ENCODE peak calls at places on chromosomes 11 and 22, in five cellular contexts. N is WERI-Rb-1; E is fibroblast of pulmonary artery; L is tibial nerve; A is CD8-positive, alpha-beta T cell. M is an unnamed sample.

GRCh38 chr11:34585304-34585869 is 35.5 kb upstream of the EHF start:
- DNase-seq in N (no peak), E (no peak), L (no peak), A (no peak), M (no peak)

GRCh38 chr11:32079511-32079910 is 11.4 kb upstream of the RCN1 start:
- DNase-seq in N (peak), E (no peak), L (no peak), A (no peak), M (no peak)

GRCh38 chr22:48104102-48104738 is 1341.8 kb downstream of the TBC1D22A start:
- DNase-seq in N (no peak), E (no peak), L (no peak), A (no peak), M (no peak)

GRCh38 chr11:61539009-61539408 is 30.5 kb downstream of the LRRC10B start:
- DNase-seq in N (no peak), E (no peak), L (no peak), A (no peak), M (no peak)

GRCh38 chr11:68903288-68903630 is 373 bp downstream of the MRPL21 start:
- DNase-seq in N (no peak), E (no peak), L (no peak), A (no peak), M (no peak)

GRCh38 chr11:117604349-117604995 is 192.5 kb downstream of the DSCAML1 start:
- DNase-seq in N (no peak), E (no peak), L (no peak), A (no peak), M (no peak)

GRCh38 chr11:82267186-82267585 is 466.5 kb downstream of the FAM181B start:
- DNase-seq in N (no peak), E (no peak), L (no peak), A (no peak), M (no peak)

GRCh38 chr11:19191530-19192169 is 10.1 kb downstream of the CSRP3 start:
- DNase-seq in N (no peak), E (no peak), L (no peak), A (no peak), M (no peak)

GRCh38 chr11:59204736-59205135 is 8.0 kb downstream of the MPEG1 start:
- DNase-seq in N (no peak), E (no peak), L (no peak), A (no peak), M (no peak)

GRCh38 chr11:17907046-17907445 is 105.8 kb downstream of the SERGEF start:
- DNase-seq in N (no peak), E (no peak), L (no peak), A (no peak), M (no peak)

GRCh38 chr11:17905477-17905876 is 107.4 kb downstream of the SERGEF start:
- DNase-seq in N (no peak), E (no peak), L (no peak), A (no peak), M (no peak)

DNA sequence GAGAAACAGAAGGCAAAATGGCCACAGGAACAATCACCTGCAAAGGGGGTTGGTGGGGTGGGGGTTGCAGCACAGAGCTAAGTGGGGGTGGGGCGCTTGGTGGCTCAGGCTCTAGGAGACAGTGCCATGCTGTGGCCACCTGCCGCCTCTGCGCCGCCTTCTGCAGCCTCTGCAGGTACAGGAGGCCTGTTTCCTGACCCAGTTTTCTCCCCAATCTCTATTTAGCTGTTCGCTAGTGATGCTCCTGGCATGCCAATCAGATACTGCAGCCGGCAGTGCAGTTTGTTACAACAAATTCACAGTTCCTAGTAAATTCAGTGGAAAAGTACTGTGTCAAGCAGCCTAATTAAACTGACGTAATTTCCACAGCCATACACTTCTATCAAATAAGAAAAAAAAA is 106.4 kb downstream of the SERGEF start:
- DNase-seq in N (peak), E (no peak), L (no peak), A (no peak), M (no peak)
- TF ChIP-seq CTCF in N (peak), E (no peak), L (no peak), A (no peak), M (peak)

GRCh38 chr11:65606876-65607613 is 7.0 kb downstream of the MAP3K11 start:
- DNase-seq in N (peak), E (peak), L (peak), A (no peak), M (no peak)

GRCh38 chr11:65609236-65609635 is 4.8 kb downstream of the MAP3K11 start:
- DNase-seq in N (no peak), E (peak), L (no peak), A (no peak), M (no peak)

GRCh38 chr11:65609711-65610110 is 4.3 kb downstream of the MAP3K11 start:
- DNase-seq in N (no peak), E (no peak), L (no peak), A (no peak), M (no peak)

GRCh38 chr11:65611028-65611757 is 2.8 kb downstream of the MAP3K11 start:
- DNase-seq in N (no peak), E (peak), L (no peak), A (no peak), M (no peak)

GRCh38 chr11:65607614-65608426 is 6.2 kb downstream of the MAP3K11 start:
- DNase-seq in N (no peak), E (no peak), L (no peak), A (no peak), M (no peak)
- H3K4me3 ChIP-seq in N (peak), E (no peak), L (peak), A (no peak), M (no peak)

DNA sequence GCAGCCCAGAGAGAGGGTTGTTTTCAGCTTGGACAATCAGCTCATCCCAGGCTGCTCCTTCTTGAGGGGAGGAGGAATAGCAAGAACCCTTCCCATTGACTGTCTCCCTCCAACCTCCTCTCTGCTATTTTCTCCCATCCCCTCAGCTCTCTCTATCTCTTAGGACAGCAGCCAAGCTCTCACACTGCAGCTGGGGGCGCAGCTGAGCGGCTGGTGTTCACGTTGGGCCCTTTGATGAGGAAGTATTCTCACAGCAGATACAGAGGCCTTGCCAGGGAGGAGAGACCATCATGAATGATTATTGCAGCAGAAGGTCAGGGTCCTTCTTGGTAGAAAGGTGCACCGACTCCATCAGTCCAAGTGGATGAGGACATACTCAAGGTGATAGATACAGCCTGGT is 26.5 kb upstream of the CADM1 start:
- DNase-seq in N (no peak), E (no peak), L (no peak), A (no peak), M (no peak)
- TF ChIP-seq CTCF in N (peak), E (no peak), L (no peak), A (no peak), M (no peak)

DNA sequence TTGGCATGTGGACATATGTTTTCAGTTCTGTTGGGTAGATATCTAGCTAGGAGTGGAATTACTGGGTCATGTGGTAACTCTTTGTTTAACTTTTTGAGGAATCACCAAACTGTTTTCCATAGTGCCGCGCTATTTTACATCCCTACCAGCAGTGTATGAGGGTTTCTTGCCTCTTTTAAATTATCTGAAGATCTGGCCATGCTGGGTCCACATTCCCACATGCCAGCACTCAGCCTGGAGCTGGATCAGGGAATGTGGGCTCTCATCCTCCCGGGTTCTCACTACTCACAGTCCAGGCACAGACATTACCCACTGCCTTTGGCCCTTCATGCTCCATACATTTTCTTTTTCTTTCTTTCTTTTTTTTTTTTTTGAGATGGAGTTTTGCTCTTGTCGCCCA is 44.6 kb downstream of the RBX1 start:
- DNase-seq in N (no peak), E (no peak), L (no peak), A (no peak), M (no peak)
- H3K4me3 ChIP-seq in N (no peak), E (no peak), L (no peak), A (no peak), M (no peak)

DNA sequence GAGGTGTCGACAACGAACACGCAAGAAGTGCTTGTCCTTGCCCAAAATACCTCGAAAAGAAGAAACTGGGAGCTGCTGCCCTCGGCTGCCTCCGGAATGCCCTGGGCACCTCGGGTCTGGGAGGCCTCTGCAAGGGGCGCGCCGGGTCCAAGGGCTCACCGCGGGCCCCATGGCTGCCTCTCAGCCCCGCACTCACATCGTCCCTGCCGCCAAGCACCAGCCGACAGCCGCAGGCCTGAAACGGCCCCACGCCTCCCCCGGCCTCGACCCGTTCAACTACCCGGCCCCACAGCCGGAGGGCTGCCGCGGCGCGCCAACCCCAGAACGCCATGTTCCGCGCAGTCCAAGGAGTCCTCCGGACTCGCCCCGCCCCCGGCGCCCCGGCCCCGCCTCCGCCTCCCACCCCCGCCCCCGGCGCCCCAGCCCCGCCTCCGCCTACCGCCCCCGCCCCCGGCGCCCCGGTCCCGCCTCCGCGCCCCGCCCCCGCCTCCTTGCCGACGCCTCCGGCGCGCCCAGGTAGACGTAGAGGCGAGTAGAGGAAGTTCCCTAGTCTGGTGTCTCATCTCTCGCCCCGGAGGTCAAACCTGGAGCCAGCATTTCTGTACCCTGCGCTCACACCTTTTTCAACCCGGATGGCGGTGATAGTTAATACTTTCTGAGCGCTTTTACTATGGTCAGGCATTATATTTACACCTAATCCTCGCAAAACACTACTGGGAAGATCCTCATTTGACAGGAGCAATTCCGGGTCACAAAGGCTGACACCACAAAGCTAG is at the start of gene SIRT3:
- DNase-seq in N (peak), E (peak), L (peak), A (peak), M (peak)
- TF ChIP-seq CTCF in N (peak), E (no peak), L (peak), A (no peak), M (no peak)